ENCODE peak calls at places on chromosomes 6 and 20, in seven cellular contexts. Q, Y, C, G, Z, R and M are unnamed samples.

GRCh38 chr6:148472495-148473105 is 130.0 kb downstream of the SASH1 start:
- DNase-seq in Q (no peak), R (no peak), G (peak), C (no peak), Y (no peak), Z (no peak), M (no peak)

GRCh38 chr6:108697646-108698161 is 137.0 kb downstream of the FOXO3 start:
- DNase-seq in Z (no peak), Q (peak), Y (no peak), C (no peak), G (no peak), R (no peak), M (no peak)

GRCh38 chr6:64249129-64249528 is 613.5 kb downstream of the PHF3 start:
- DNase-seq in Y (no peak), Q (no peak), G (no peak), Z (no peak), C (peak), R (no peak), M (no peak)

GRCh38 chr6:52969297-52969696 is 25.8 kb downstream of the GSTA4 start:
- DNase-seq in C (no peak), G (no peak), Q (no peak), R (no peak), Z (no peak), Y (no peak), M (no peak)

GRCh38 chr6:166588691-166589333 is 2.3 kb upstream of the RAMACL start:
- DNase-seq in R (no peak), Y (peak), Z (no peak), G (no peak), C (no peak), Q (no peak), M (no peak)

GRCh38 chr6:105804436-105804835 is 281.7 kb upstream of the PRDM1 start:
- DNase-seq in Z (no peak), G (no peak), Y (no peak), Q (no peak), R (no peak), C (no peak), M (no peak)

GRCh38 chr20:22762576-22763256 is 178.3 kb upstream of the FOXA2 start:
- DNase-seq in Q (no peak), G (no peak), Y (no peak), Z (no peak), C (peak), R (peak), M (no peak)

GRCh38 chr6:96821034-96821433 is 16.2 kb downstream of the GPR63 start:
- DNase-seq in Q (no peak), C (no peak), R (no peak), Z (no peak), G (no peak), Y (no peak), M (no peak)

GRCh38 chr6:10099648-10100047 is 315.2 kb downstream of the TFAP2A start:
- DNase-seq in Z (no peak), R (no peak), Y (no peak), G (no peak), C (no peak), Q (no peak), M (no peak)

GRCh38 chr20:34062651-34063482 is 49.2 kb downstream of the EIF2S2 start:
- DNase-seq in Q (no peak), C (no peak), Y (no peak), Z (no peak), R (no peak), G (no peak), M (no peak)

GRCh38 chr6:142716097-142716496 is 228.9 kb downstream of the HIVEP2 start:
- DNase-seq in R (no peak), G (no peak), Z (no peak), C (no peak), Y (no peak), Q (no peak), M (no peak)

GRCh38 chr6:41236276-41236675 is 8.1 kb downstream of the TREML4 start:
- DNase-seq in G (peak), Q (no peak), Y (no peak), C (no peak), Z (no peak), R (no peak), M (no peak)

GRCh38 chr20:23145281-23145700 is 59.2 kb upstream of the CD93 start:
- DNase-seq in Q (no peak), Z (no peak), C (no peak), G (no peak), Y (peak), R (peak), M (no peak)

GRCh38 chr6:133983099-133983939 is 30.3 kb downstream of the TBPL1 start:
- DNase-seq in Y (no peak), Z (peak), R (peak), Q (no peak), G (no peak), C (no peak), M (no peak)

GRCh38 chr20:34964486-34964885 is 8.8 kb downstream of the MYH7B start:
- DNase-seq in R (no peak), G (no peak), Q (no peak), C (no peak), Z (no peak), Y (no peak), M (no peak)

GRCh38 chr20:33026779-33027759 is 4.4 kb upstream of the BPIFB6 start:
- DNase-seq in G (no peak), Q (no peak), R (no peak), Y (no peak), C (no peak), Z (no peak), M (no peak)

GRCh38 chr6:30618270-30618787 is 689 bp downstream of the MRPS18B start:
- DNase-seq in Z (no peak), Y (peak), R (no peak), C (no peak), Q (no peak), G (no peak), M (peak)

GRCh38 chr6:12008366-12009179 is 3.5 kb upstream of the HIVEP1 start:
- DNase-seq in C (peak), Z (peak), G (peak), Q (peak), R (peak), Y (peak), M (peak)

GRCh38 chr6:83183082-83183828 is 9.8 kb downstream of the PGM3 start:
- DNase-seq in Y (no peak), G (no peak), Q (no peak), R (no peak), C (peak), Z (no peak), M (no peak)

GRCh38 chr6:149834513-149835481 is 29.4 kb downstream of the LRP11 start:
- DNase-seq in Z (peak), C (peak), R (peak), Q (peak), G (no peak), Y (peak), M (peak)

GRCh38 chr20:61370841-61371303 is 118.8 kb downstream of the CDH4 start:
- DNase-seq in Q (no peak), G (no peak), C (no peak), Y (no peak), R (no peak), Z (no peak), M (no peak)

GRCh38 chr6:121413831-121414368 is 21.5 kb upstream of the GJA1 start:
- DNase-seq in Q (no peak), Z (no peak), R (no peak), G (no peak), C (no peak), Y (no peak), M (no peak)

GRCh38 chr6:3425574-3425973 is 31.3 kb downstream of the SLC22A23 start:
- DNase-seq in Y (no peak), C (no peak), Z (no peak), G (no peak), R (no peak), Q (no peak), M (no peak)

GRCh38 chr20:23122321-23122720 is 36.2 kb upstream of the CD93 start:
- DNase-seq in Q (no peak), G (no peak), Z (no peak), R (no peak), C (no peak), Y (no peak), M (no peak)

GRCh38 chr6:37083243-37084138 is 78.0 kb downstream of the FGD2 start:
- DNase-seq in G (no peak), Y (peak), Z (peak), R (peak), Q (peak), C (no peak), M (peak)

GRCh38 chr6:147903931-147904330 is 395.4 kb downstream of the SAMD5 start:
- DNase-seq in C (no peak), R (no peak), Y (no peak), Q (no peak), Z (no peak), G (no peak), M (no peak)

GRCh38 chr6:17600527-17601388 is 656 bp downstream of the FAM8A1 start:
- DNase-seq in Z (peak), Q (peak), C (no peak), R (peak), Y (peak), G (no peak), M (peak)

GRCh38 chr20:36070451-36070850 is 84.1 kb upstream of the EPB41L1 start:
- DNase-seq in G (no peak), Q (peak), R (no peak), Z (no peak), C (no peak), Y (no peak), M (no peak)

GRCh38 chr20:19966840-19967239 is 50.3 kb upstream of the NAA20 start:
- DNase-seq in Y (no peak), G (no peak), Z (no peak), Q (no peak), C (no peak), R (no peak), M (no peak)

GRCh38 chr6:157865249-157865648 is 42.2 kb downstream of the SNX9 start:
- DNase-seq in Q (no peak), Y (no peak), C (no peak), Z (no peak), G (no peak), R (no peak), M (no peak)

GRCh38 chr20:43138061-43138860 is 51.4 kb downstream of the PTPRT start:
- DNase-seq in Q (no peak), G (no peak), C (no peak), Y (no peak), Z (no peak), R (no peak), M (no peak)

GRCh38 chr6:21101694-21102093 is 491.9 kb upstream of the SOX4 start:
- DNase-seq in C (no peak), Z (no peak), Y (no peak), Q (no peak), R (no peak), G (no peak), M (no peak)
- H3K27ac ChIP-seq in C (no peak), Z (no peak), Y (no peak), Q (no peak), R (no peak), G (no peak), M (peak)

DNA sequence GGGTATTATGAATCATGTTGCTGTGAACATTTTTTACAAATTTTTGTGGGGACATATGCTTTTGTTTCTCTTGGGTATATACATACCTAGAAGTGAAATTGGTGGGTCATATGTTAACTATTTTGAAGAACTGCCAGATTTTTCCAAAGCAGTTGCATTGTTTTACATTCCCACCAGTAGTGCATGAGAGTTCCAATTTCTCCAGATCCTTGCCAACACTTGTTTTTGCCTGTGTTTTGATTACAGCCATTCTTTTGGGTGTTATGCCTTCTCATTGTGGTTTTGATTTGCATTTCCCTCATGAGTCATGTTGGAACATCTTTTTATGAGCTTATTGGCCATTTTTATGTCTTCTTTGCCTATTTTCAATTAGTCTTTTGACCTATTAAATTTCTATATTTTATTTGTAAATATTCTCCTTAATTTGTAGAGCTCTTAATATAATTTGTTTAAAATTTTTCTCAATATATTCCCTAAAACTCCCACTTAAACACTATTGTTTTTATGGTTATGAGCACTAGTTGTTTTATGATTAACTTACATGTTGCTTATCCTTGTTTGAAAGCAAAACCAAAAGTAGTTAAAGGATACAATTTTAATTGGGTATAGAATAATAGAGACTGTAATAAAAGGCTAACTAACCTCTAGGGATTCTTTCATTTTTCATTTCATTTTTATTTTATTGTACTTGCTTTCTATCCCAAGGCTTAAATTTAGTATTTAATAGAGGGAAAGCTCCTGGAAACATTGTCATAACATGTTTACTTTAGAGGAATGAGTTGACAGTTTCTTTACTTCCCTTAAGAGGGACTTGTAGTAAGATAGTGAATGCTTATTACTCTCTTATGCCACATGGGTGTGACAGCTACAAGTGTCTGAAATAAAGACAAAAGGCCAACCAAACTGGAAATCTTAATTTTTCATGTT is 5.5 kb downstream of the UBR2 start:
- DNase-seq in Q (no peak), R (no peak), C (peak), Z (no peak), Y (no peak), G (no peak), M (no peak)
- TF ChIP-seq EP300 in Q (no peak), R (no peak), C (no peak), Z (no peak), Y (no peak), G (no peak), M (no peak)

GRCh38 chr6:85673198-85674139 is 30.8 kb upstream of the SYNCRIP start:
- DNase-seq in Y (no peak), Z (no peak), R (no peak), C (no peak), G (no peak), Q (no peak), M (no peak)
- TF ChIP-seq POLR2A in Y (no peak), Z (no peak), R (no peak), C (no peak), G (no peak), Q (no peak), M (no peak)

DNA sequence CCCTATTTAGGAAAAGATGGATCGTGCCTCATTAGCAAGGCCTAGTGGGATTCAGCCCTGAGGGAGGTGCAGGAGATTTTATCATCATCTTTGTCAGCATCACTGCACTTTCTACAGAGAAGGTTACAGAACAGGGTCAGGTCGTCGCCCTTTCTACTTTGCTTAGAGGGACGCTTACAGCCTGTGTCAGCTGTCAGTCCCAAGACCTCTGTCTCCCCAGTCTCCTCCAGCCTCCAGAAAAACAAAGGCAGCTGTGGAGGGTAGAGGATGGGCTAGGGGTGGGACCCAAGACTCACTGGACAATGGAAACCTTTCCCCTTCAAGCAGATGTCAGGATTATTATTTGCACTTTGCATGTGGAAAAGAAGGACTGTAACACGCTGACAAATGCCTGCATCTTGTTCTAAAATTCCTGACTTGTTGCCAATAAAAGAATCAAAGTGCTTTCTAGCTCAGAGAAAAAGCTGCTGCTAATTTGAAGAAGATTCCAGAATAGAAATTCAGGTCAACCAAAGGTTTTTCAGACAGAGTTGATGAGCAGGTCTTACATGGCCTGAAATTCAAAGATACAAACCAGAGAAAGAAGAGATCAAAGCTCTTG is 58.7 kb downstream of the SNX5 start:
- DNase-seq in R (no peak), G (no peak), C (no peak), Z (no peak), Y (no peak), Q (no peak), M (no peak)
- H3K27ac ChIP-seq in R (peak), G (peak), C (no peak), Z (peak), Y (peak), Q (no peak), M (peak)

DNA sequence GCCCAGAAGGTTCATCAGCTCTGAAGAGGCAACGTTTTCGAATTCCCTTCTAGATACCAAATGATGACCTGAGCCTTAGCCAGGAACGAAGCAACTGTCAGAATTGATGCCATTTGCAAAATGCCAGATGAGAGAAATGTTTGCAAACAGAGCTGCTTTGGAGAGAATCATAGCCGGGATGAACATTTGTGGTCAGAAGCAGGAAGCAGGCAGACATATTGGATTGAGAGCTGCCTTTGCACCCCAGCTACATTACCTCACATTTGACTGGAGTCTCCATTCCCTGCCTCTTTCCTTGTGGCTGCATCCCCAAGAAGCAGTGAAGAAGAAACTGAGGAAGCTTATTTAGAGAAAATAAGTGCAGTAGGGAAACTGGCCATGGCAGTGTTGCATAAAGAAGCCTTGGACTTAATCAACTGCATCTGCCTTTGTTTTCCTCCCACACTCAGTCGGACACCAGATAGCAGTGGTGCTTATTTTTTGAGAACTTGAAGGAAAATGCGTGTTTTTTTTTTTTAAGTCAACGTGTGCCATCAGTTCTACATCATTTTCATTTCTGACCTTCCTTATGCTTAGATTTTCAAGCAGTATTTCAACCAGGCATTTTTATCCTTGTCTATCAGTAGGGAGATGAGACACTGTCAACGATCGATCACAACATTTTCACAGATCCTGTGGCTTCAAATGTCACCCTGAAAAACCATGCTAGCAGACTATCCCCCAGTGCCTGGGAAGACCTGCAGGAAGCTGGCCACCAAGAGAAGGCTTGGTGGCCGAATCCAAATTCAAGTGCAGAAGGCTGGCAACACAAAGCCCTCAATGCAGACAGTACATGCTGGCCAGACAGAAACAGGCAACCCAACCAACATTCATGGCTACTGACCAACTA is 541.2 kb upstream of the JARID2 start:
- DNase-seq in C (no peak), Q (no peak), Z (no peak), R (no peak), G (no peak), Y (no peak), M (no peak)
- TF ChIP-seq EP300 in C (no peak), Q (no peak), Z (no peak), R (no peak), G (no peak), Y (no peak), M (no peak)

GRCh38 chr20:50569864-50570836 is 60.0 kb downstream of the PTPN1 start:
- DNase-seq in Y (no peak), Q (no peak), G (no peak), Z (no peak), R (peak), C (peak), M (no peak)
- TF ChIP-seq POLR2A in Y (no peak), Q (no peak), G (no peak), Z (no peak), R (no peak), C (no peak), M (no peak)

GRCh38 chr6:126821706-126822105 is 296.8 kb upstream of the RSPO3 start:
- DNase-seq in Y (no peak), R (no peak), Q (no peak), C (no peak), Z (no peak), G (no peak), M (no peak)
- H3K27ac ChIP-seq in Y (no peak), R (no peak), Q (no peak), C (no peak), Z (no peak), G (no peak), M (no peak)

GRCh38 chr20:49420811-49421295 is 61.6 kb downstream of the KCNB1 start:
- DNase-seq in Q (peak), Y (peak), G (no peak), Z (no peak), C (no peak), R (no peak), M (no peak)
- TF ChIP-seq EP300 in Q (no peak), Y (peak), G (peak), Z (no peak), C (no peak), R (no peak), M (peak)

DNA sequence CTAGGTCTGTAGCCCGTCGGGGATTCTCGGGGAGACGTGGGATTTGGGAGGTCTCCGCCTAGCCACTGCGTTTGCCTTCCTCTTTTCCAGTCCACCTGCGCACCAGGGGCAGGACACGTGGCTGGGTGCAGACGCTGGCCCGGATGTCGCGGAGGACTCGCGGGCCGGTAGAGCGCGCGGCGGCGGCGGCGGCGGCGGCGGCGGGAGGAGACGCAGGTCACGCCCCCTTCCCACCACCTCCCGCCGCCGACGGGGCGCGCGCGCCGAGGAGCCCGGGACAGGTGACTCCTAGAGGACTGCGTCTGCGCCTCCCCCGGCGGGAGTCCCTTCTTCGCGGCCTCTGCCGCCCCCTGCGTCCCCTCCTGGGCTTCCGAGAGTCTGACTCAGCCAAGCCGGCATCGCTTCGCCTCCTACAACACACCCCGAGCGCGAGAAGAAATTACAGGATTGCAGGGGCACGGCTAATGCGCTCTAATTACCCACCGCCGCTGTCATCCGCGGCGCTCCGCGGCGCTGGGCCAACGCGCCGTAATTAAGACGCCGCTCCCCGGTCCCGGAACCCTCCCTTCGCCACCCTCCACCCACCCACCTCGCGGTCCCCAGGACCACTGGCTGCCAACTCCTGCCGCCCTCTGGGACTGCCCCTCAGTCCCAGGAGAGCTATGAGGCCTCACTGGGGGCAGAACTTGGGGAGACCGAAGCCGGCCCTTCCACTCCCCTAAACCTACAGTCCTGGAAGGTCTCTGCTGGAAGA is 124.5 kb downstream of the MRPL14 start:
- DNase-seq in Y (peak), G (no peak), C (peak), R (peak), Q (no peak), Z (peak), M (peak)
- TF ChIP-seq POLR2A in Y (no peak), G (no peak), C (no peak), R (no peak), Q (no peak), Z (no peak), M (no peak)